ENCODE peak calls at places on chromosomes 1 and 21, in ten cellular contexts. One of them, this sample, is unnamed.

GRCh38 chr1:168664069-168664834 is 64.8 kb downstream of the DPT start:
- DNase-seq in GM06990: no peak
- DNase-seq in stomach: no peak
- DNase-seq in brain microvascular endothelial cell: no peak
- DNase-seq in mesothelial cell of epicardium: no peak
- DNase-seq in bronchial epithelial cell: peak; percentile 11
- DNase-seq in heart right ventricle: no peak
- DNase-seq in WTC11: no peak
- DNase-seq in HFF-Myc: no peak
- DNase-seq in A549: no peak
- DNase-seq in this sample: no peak

GRCh38 chr1:88327391-88328267 is 356.4 kb upstream of the PKN2 start:
- DNase-seq in GM06990: peak; percentile 1
- DNase-seq in stomach: no peak
- DNase-seq in brain microvascular endothelial cell: peak; percentile 57
- DNase-seq in mesothelial cell of epicardium: no peak
- DNase-seq in bronchial epithelial cell: peak; percentile 93
- DNase-seq in heart right ventricle: no peak
- DNase-seq in WTC11: no peak
- DNase-seq in HFF-Myc: peak; percentile 43
- DNase-seq in A549: peak; percentile 51
- DNase-seq in this sample: no peak

GRCh38 chr1:77668924-77669449 is 13.5 kb downstream of the ZZZ3 start:
- DNase-seq in GM06990: no peak
- DNase-seq in stomach: no peak
- DNase-seq in brain microvascular endothelial cell: no peak
- DNase-seq in mesothelial cell of epicardium: no peak
- DNase-seq in bronchial epithelial cell: no peak
- DNase-seq in heart right ventricle: no peak
- DNase-seq in WTC11: no peak
- DNase-seq in HFF-Myc: no peak
- DNase-seq in A549: no peak
- DNase-seq in this sample: no peak

GRCh38 chr1:2432519-2432918 is 20.2 kb upstream of the PEX10 start:
- DNase-seq in GM06990: no peak
- DNase-seq in stomach: no peak
- DNase-seq in brain microvascular endothelial cell: no peak
- DNase-seq in mesothelial cell of epicardium: no peak
- DNase-seq in bronchial epithelial cell: no peak
- DNase-seq in heart right ventricle: no peak
- DNase-seq in WTC11: no peak
- DNase-seq in HFF-Myc: no peak
- DNase-seq in A549: no peak
- DNase-seq in this sample: no peak

GRCh38 chr1:110068646-110069301 is 1.7 kb downstream of the ALX3 start:
- DNase-seq in GM06990: no peak
- DNase-seq in stomach: no peak
- DNase-seq in brain microvascular endothelial cell: no peak
- DNase-seq in mesothelial cell of epicardium: no peak
- DNase-seq in bronchial epithelial cell: no peak
- DNase-seq in heart right ventricle: no peak
- DNase-seq in WTC11: peak; percentile 48
- DNase-seq in HFF-Myc: no peak
- DNase-seq in A549: no peak
- DNase-seq in this sample: no peak

GRCh38 chr1:934991-935750 is 11.4 kb downstream of the SAMD11 start:
- DNase-seq in GM06990: no peak
- DNase-seq in stomach: no peak
- DNase-seq in brain microvascular endothelial cell: no peak
- DNase-seq in mesothelial cell of epicardium: no peak
- DNase-seq in bronchial epithelial cell: no peak
- DNase-seq in heart right ventricle: no peak
- DNase-seq in WTC11: no peak
- DNase-seq in HFF-Myc: no peak
- DNase-seq in A549: no peak
- DNase-seq in this sample: no peak

GRCh38 chr1:45101947-45102346 is 89.9 kb downstream of the UROD start:
- DNase-seq in GM06990: no peak
- DNase-seq in stomach: no peak
- DNase-seq in brain microvascular endothelial cell: no peak
- DNase-seq in mesothelial cell of epicardium: no peak
- DNase-seq in bronchial epithelial cell: no peak
- DNase-seq in heart right ventricle: no peak
- DNase-seq in WTC11: no peak
- DNase-seq in HFF-Myc: no peak
- DNase-seq in A549: no peak
- DNase-seq in this sample: no peak

GRCh38 chr1:33683913-33684312 is 180.0 kb upstream of the HMGB4 start:
- DNase-seq in GM06990: no peak
- DNase-seq in stomach: no peak
- DNase-seq in brain microvascular endothelial cell: no peak
- DNase-seq in mesothelial cell of epicardium: no peak
- DNase-seq in bronchial epithelial cell: no peak
- DNase-seq in heart right ventricle: peak; percentile 37
- DNase-seq in WTC11: no peak
- DNase-seq in HFF-Myc: no peak
- DNase-seq in A549: no peak
- DNase-seq in this sample: peak; percentile 66

GRCh38 chr1:53500184-53501064 is 41.2 kb downstream of the DMRTB1 start:
- DNase-seq in GM06990: no peak
- DNase-seq in stomach: no peak
- DNase-seq in brain microvascular endothelial cell: no peak
- DNase-seq in mesothelial cell of epicardium: no peak
- DNase-seq in bronchial epithelial cell: no peak
- DNase-seq in heart right ventricle: no peak
- DNase-seq in WTC11: no peak
- DNase-seq in HFF-Myc: no peak
- DNase-seq in A549: no peak
- DNase-seq in this sample: no peak

GRCh38 chr21:44761747-44762208 is 39.8 kb downstream of the UBE2G2 start:
- DNase-seq in GM06990: no peak
- DNase-seq in stomach: no peak
- DNase-seq in brain microvascular endothelial cell: no peak
- DNase-seq in mesothelial cell of epicardium: no peak
- DNase-seq in bronchial epithelial cell: no peak
- DNase-seq in heart right ventricle: no peak
- DNase-seq in WTC11: no peak
- DNase-seq in HFF-Myc: no peak
- DNase-seq in A549: no peak
- DNase-seq in this sample: no peak

GRCh38 chr21:44759628-44760285 is 41.9 kb downstream of the UBE2G2 start:
- DNase-seq in GM06990: no peak
- DNase-seq in stomach: peak; percentile 9
- DNase-seq in brain microvascular endothelial cell: no peak
- DNase-seq in mesothelial cell of epicardium: no peak
- DNase-seq in bronchial epithelial cell: no peak
- DNase-seq in heart right ventricle: no peak
- DNase-seq in WTC11: no peak
- DNase-seq in HFF-Myc: no peak
- DNase-seq in A549: no peak
- DNase-seq in this sample: no peak

GRCh38 chr21:44760376-44760775 is 41.2 kb downstream of the UBE2G2 start:
- DNase-seq in GM06990: no peak
- DNase-seq in stomach: peak; percentile 9
- DNase-seq in brain microvascular endothelial cell: no peak
- DNase-seq in mesothelial cell of epicardium: no peak
- DNase-seq in bronchial epithelial cell: no peak
- DNase-seq in heart right ventricle: no peak
- DNase-seq in WTC11: no peak
- DNase-seq in HFF-Myc: no peak
- DNase-seq in A549: no peak
- DNase-seq in this sample: peak; percentile 81

GRCh38 chr21:44762221-44763049 is 39.2 kb downstream of the UBE2G2 start:
- DNase-seq in GM06990: no peak
- DNase-seq in stomach: no peak
- DNase-seq in brain microvascular endothelial cell: no peak
- DNase-seq in mesothelial cell of epicardium: no peak
- DNase-seq in bronchial epithelial cell: no peak
- DNase-seq in heart right ventricle: no peak
- DNase-seq in WTC11: no peak
- DNase-seq in HFF-Myc: no peak
- DNase-seq in A549: no peak
- DNase-seq in this sample: peak; percentile 66

DNA sequence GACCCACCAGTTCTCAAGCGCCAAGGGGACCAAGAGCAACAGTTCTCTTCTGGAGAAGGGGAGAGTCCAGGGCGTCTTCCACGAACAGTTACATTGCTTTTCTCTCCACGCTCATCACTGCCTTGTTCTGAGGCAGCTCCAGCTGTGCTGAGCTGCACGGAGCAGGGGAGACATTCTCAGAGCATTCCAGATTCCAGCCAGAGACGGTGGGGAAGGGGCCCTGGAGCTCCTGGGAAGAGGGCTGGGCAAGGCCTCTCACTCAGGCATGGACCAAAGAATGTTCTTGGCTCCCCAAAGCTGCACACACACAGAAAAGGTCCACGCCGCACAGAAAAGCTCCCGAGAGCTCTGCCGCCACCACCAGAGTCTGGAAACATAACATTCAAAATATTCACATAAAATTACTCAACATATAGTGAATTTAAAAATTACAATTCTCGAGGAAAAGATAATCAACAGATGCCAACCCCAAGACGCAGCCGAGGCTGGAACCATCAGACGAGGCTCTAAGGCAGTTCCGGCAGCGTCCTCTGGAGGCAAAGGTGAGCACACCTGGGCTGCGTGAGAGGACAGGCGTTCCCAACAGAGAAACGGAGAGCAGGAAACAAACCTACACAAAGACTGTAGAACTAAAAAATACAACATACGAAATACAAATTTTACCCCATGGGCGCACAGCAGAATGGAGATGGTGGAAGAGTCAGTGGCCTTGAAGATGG is 40.5 kb downstream of the UBE2G2 start:
- DNase-seq in GM06990: no peak
- DNase-seq in stomach: no peak
- DNase-seq in brain microvascular endothelial cell: no peak
- DNase-seq in mesothelial cell of epicardium: no peak
- DNase-seq in bronchial epithelial cell: peak; percentile 31
- DNase-seq in heart right ventricle: no peak
- DNase-seq in WTC11: peak; percentile 75
- DNase-seq in HFF-Myc: no peak
- DNase-seq in A549: no peak
- DNase-seq in this sample: peak; percentile 68
- TF ChIP-seq CTCF in GM06990: peak; percentile 54
- TF ChIP-seq CTCF in stomach: no peak
- TF ChIP-seq CTCF in brain microvascular endothelial cell: peak; percentile 49
- TF ChIP-seq CTCF in mesothelial cell of epicardium: peak; percentile 23
- TF ChIP-seq CTCF in bronchial epithelial cell: peak; percentile 61
- TF ChIP-seq CTCF in heart right ventricle: no peak
- TF ChIP-seq CTCF in WTC11: peak; percentile 46
- TF ChIP-seq CTCF in HFF-Myc: peak; percentile 44
- TF ChIP-seq CTCF in A549: no peak
- TF ChIP-seq CTCF in this sample: peak; percentile 26

GRCh38 chr1:202002447-202002846 is 7.9 kb upstream of the ELF3 start:
- DNase-seq in GM06990: no peak
- DNase-seq in stomach: no peak
- DNase-seq in brain microvascular endothelial cell: no peak
- DNase-seq in mesothelial cell of epicardium: no peak
- DNase-seq in bronchial epithelial cell: no peak
- DNase-seq in heart right ventricle: no peak
- DNase-seq in WTC11: no peak
- DNase-seq in HFF-Myc: no peak
- DNase-seq in A549: peak; percentile 44
- DNase-seq in this sample: no peak
- TF ChIP-seq CTCF in GM06990: no peak
- TF ChIP-seq CTCF in stomach: no peak
- TF ChIP-seq CTCF in brain microvascular endothelial cell: no peak
- TF ChIP-seq CTCF in mesothelial cell of epicardium: no peak
- TF ChIP-seq CTCF in bronchial epithelial cell: no peak
- TF ChIP-seq CTCF in heart right ventricle: no peak
- TF ChIP-seq CTCF in WTC11: no peak
- TF ChIP-seq CTCF in HFF-Myc: no peak
- TF ChIP-seq CTCF in A549: no peak
- TF ChIP-seq CTCF in this sample: no peak

GRCh38 chr1:171127481-171127880 is 36.8 kb downstream of the FMO3 start:
- DNase-seq in GM06990: no peak
- DNase-seq in stomach: no peak
- DNase-seq in brain microvascular endothelial cell: peak; percentile 25
- DNase-seq in mesothelial cell of epicardium: no peak
- DNase-seq in bronchial epithelial cell: peak; percentile 65
- DNase-seq in heart right ventricle: no peak
- DNase-seq in WTC11: no peak
- DNase-seq in HFF-Myc: peak; percentile 25
- DNase-seq in A549: no peak
- DNase-seq in this sample: no peak
- TF ChIP-seq CTCF in GM06990: no peak
- TF ChIP-seq CTCF in stomach: no peak
- TF ChIP-seq CTCF in brain microvascular endothelial cell: no peak
- TF ChIP-seq CTCF in mesothelial cell of epicardium: no peak
- TF ChIP-seq CTCF in bronchial epithelial cell: no peak
- TF ChIP-seq CTCF in heart right ventricle: no peak
- TF ChIP-seq CTCF in WTC11: no peak
- TF ChIP-seq CTCF in HFF-Myc: no peak
- TF ChIP-seq CTCF in A549: no peak
- TF ChIP-seq CTCF in this sample: no peak

DNA sequence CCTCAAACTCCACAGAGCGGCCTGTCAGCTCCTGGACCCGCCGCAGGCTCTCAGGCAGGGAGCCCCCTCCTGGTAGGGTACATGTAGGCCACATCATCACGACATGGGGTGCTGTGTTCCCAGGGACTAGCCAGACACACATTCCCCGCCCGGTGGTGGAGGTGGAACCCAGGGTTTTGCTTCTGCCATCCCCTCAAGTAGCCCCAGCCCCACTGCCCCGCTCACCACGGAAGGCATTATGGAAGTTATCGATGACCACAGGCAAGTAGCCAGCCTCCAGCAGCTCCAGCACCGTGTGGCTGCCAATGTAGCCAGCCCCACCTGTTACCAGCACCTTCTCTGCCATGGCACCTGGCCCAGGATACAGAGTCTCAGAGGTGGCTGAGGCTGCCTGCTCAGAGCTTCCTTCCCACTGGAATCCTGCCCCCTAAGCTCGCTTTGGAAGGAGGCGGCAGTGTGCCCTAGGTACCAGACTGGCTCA is 1.9 kb downstream of the GALE start:
- DNase-seq in GM06990: no peak
- DNase-seq in stomach: peak; percentile 83
- DNase-seq in brain microvascular endothelial cell: no peak
- DNase-seq in mesothelial cell of epicardium: no peak
- DNase-seq in bronchial epithelial cell: no peak
- DNase-seq in heart right ventricle: no peak
- DNase-seq in WTC11: peak; percentile 53
- DNase-seq in HFF-Myc: no peak
- DNase-seq in A549: peak; percentile 31
- DNase-seq in this sample: no peak
- TF ChIP-seq CTCF in GM06990: peak; percentile 26
- TF ChIP-seq CTCF in stomach: no peak
- TF ChIP-seq CTCF in brain microvascular endothelial cell: peak; percentile 36
- TF ChIP-seq CTCF in mesothelial cell of epicardium: no peak
- TF ChIP-seq CTCF in bronchial epithelial cell: peak; percentile 10
- TF ChIP-seq CTCF in heart right ventricle: no peak
- TF ChIP-seq CTCF in WTC11: no peak
- TF ChIP-seq CTCF in HFF-Myc: peak; percentile 19
- TF ChIP-seq CTCF in A549: no peak
- TF ChIP-seq CTCF in this sample: no peak

This sample was measured in osteocyte.